ENCODE peak calls at places on chromosomes 11 and 22, in five cellular contexts. Y is HepG2, O is K562, J is A549, E is GM12878. F is an unnamed sample.

GRCh38 chr22:46148885-46149492 is 1.3 kb upstream of the PPARA start:
- DNase-seq in Y (no peak), O (no peak), J (no peak), E (no peak), F (no peak)

GRCh38 chr22:19962909-19963806 is 21.5 kb upstream of the TXNRD2 start:
- DNase-seq in Y (peak; percentile 93), O (no peak), J (no peak), E (no peak), F (no peak)

GRCh38 chr22:35313311-35314121 is 13.8 kb downstream of the TOM1 start:
- DNase-seq in Y (peak; percentile 70), O (no peak), J (peak; percentile 53), E (no peak), F (no peak)

GRCh38 chr11:27357250-27357649 is 5.8 kb downstream of the CCDC34 start:
- DNase-seq in Y (no peak), O (no peak), J (no peak), E (no peak), F (no peak)

GRCh38 chr11:92550411-92550810 is 325.8 kb downstream of the FAT3 start:
- DNase-seq in Y (no peak), O (no peak), J (no peak), E (no peak), F (peak; percentile 71)

GRCh38 chr11:124873980-124874379 is 8.7 kb downstream of the ROBO3 start:
- DNase-seq in Y (no peak), O (no peak), J (no peak), E (no peak), F (no peak)

GRCh38 chr11:59510917-59511589 is at the start of gene OR4D9:
- DNase-seq in Y (no peak), O (no peak), J (no peak), E (no peak), F (no peak)

GRCh38 chr11:129374993-129375721 is 491 bp upstream of the BARX2 start:
- DNase-seq in Y (no peak), O (no peak), J (peak; percentile 20), E (no peak), F (no peak)

GRCh38 chr11:27806122-27806521 is 105.9 kb upstream of the BDNF start:
- DNase-seq in Y (no peak), O (peak; percentile 6), J (no peak), E (no peak), F (no peak)

GRCh38 chr11:1254086-1254648 is 31.3 kb downstream of the MUC5B start:
- DNase-seq in Y (no peak), O (no peak), J (no peak), E (no peak), F (no peak)

GRCh38 chr22:47705350-47705749 is 942.9 kb downstream of the TBC1D22A start:
- DNase-seq in Y (no peak), O (no peak), J (no peak), E (no peak), F (peak; percentile 10)

GRCh38 chr11:31236052-31236652 is 133.4 kb downstream of the DCDC1 start:
- DNase-seq in Y (no peak), O (no peak), J (peak; percentile 9), E (no peak), F (no peak)

GRCh38 chr22:17779286-17780115 is 5.2 kb upstream of the BID start:
- DNase-seq in Y (no peak), O (peak; percentile 43), J (no peak), E (peak; percentile 83), F (no peak)

GRCh38 chr11:115452245-115452644 is 52.0 kb downstream of the CADM1 start:
- DNase-seq in Y (peak; percentile 20), O (no peak), J (peak; percentile 16), E (no peak), F (no peak)

GRCh38 chr22:38350444-38351359 is 33.5 kb upstream of the CSNK1E start:
- DNase-seq in Y (no peak), O (no peak), J (no peak), E (no peak), F (no peak)

GRCh38 chr11:31050061-31050790 is 319.3 kb downstream of the DCDC1 start:
- DNase-seq in Y (no peak), O (no peak), J (no peak), E (no peak), F (no peak)

GRCh38 chr11:58914821-58915543 is 24.3 kb upstream of the GLYATL1 start:
- DNase-seq in Y (no peak), O (no peak), J (no peak), E (no peak), F (no peak)

GRCh38 chr11:107669156-107669740 is 42.6 kb downstream of the SLN start:
- DNase-seq in Y (no peak), O (no peak), J (no peak), E (no peak), F (no peak)

GRCh38 chr11:3952715-3953114 is 97.3 kb downstream of the STIM1 start:
- DNase-seq in Y (no peak), O (no peak), J (no peak), E (no peak), F (no peak)

DNA sequence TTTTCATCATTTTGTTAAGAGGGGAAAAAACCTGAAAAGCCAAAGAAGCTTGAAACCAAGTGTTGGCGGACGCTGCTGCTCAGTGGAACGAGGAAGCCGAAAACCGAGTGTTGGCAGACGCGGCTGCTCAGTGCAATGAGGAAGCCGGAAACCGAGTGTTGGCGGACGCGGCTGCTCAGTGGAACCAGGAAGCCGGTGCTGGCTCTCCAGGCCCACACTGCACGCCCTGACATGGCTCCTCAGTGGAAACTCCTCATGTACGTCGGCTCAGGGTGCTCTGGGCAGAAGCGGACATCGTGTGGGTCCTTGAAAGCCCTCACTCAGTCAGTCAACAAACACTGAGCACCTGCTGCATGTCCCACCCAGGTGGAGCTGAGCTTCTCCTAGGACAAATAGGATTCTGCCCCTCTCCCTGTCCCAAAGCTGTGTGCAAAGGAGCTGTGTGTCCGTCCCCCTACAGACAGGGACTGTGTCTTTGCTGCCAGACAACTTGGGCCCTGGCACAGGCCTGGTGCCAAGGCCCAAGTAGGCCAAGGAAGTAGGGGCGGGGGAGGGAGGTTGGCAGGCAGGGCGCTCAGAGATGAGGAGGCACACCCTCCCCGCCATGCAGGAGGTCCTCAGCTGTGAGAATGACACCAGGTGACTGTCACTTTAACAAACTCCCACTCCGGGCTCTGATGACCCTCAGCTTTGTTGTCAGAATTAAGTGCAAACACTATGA is 37.3 kb downstream of the PHF21B start:
- DNase-seq in Y (no peak), O (no peak), J (no peak), E (no peak), F (no peak)
- TF ChIP-seq HDAC2 in Y (no peak), O (no peak), J (no peak), E (no peak), F (no peak)

GRCh38 chr11:117817213-117818035 is 7.1 kb downstream of the FXYD2 start:
- DNase-seq in Y (peak; percentile 49), O (peak; percentile 65), J (peak; percentile 70), E (peak; percentile 93), F (peak; percentile 70)
- TF ChIP-seq HDAC2 in Y (no peak), O (no peak), J (no peak), E (no peak), F (no peak)

GRCh38 chr11:113934797-113935196 is 30.2 kb downstream of the HTR3B start:
- DNase-seq in Y (no peak), O (no peak), J (no peak), E (no peak), F (no peak)
- TF ChIP-seq HDAC2 in Y (no peak), O (no peak), J (no peak), E (no peak), F (no peak)

DNA sequence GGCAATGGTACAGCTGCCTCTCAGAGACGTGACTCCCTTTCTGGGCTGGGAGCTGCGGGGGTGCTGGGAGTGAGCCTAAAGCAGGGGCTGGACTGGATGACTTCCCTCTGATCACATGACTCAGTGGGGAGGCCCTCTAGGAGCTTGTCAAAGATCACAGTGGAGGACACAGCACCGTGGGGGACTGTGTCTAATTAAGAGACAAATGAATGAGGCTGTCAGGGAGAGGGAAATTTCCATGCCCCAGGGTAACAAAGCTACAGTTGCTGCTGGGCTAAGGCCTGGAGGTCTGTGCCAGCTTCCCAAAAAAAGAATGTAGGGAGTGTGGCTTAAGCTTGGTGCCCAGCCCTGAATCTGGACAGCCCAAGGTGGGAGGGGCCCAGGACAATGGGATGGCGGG is 262.8 kb upstream of the PLET1 start:
- DNase-seq in Y (no peak), O (no peak), J (no peak), E (no peak), F (no peak)
- TF ChIP-seq HDAC2 in Y (no peak), O (no peak), J (no peak), E (no peak), F (no peak)

DNA sequence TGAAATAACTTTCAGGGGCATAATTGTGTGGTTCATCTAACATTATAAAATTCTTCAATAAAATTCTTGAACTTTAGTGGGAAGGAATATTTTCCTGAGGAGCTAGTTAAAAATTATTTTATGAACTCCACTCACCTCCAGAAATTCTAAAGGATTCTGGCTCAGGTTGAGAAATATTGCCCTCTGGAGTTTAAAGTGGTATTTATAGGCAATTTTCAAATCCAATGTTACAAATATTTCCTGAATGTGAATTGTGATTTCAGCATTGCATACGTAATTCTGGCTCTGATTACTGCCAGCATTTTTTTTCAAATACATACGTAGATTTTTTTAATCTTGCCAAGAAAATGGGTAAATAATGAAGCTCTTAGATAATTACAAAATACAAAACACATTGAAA is 598.2 kb upstream of the ANO3 start:
- DNase-seq in Y (no peak), O (no peak), J (no peak), E (no peak), F (no peak)
- TF ChIP-seq HDAC2 in Y (no peak), O (no peak), J (no peak), E (no peak), F (no peak)